ENCODE peak calls at places on chromosomes 12 and 14, in ten cellular contexts. Z is SK-N-SH, X is cardiac muscle cell, M is BE2C, Q is esophagus squamous epithelium, U is OCI-LY7, D is GM10248, O is GM12865, R is coronary artery, S is B cell. P is an unnamed sample.

GRCh38 chr14:28767239-28767850 is 758 bp downstream of the FOXG1 start:
- DNase-seq in Z (no peak), X (no peak), M (no peak), Q (no peak), U (no peak), D (no peak), O (no peak), R (no peak), S (no peak), P (no peak)

GRCh38 chr14:71623939-71624338 is 308.3 kb upstream of the RGS6 start:
- DNase-seq in Z (no peak), X (no peak), M (no peak), Q (no peak), U (no peak), D (no peak), O (no peak), R (no peak), S (no peak), P (no peak)

GRCh38 chr12:52370906-52371608 is 3.8 kb upstream of the KRT85 start:
- DNase-seq in Z (no peak), X (peak; percentile 87), M (no peak), Q (no peak), U (no peak), D (no peak), O (no peak), R (peak; percentile 89), S (no peak), P (no peak)

GRCh38 chr12:16121953-16122352 is 155.5 kb downstream of the SLC15A5 start:
- DNase-seq in Z (no peak), X (no peak), M (no peak), Q (no peak), U (no peak), D (no peak), O (no peak), R (no peak), S (no peak), P (no peak)

GRCh38 chr12:57242329-57242690 is 8.7 kb downstream of the STAC3 start:
- DNase-seq in Z (peak; percentile 64), X (no peak), M (no peak), Q (no peak), U (peak; percentile 47), D (no peak), O (no peak), R (peak; percentile 72), S (no peak), P (no peak)

GRCh38 chr12:102824218-102824835 is 92.7 kb downstream of the PAH start:
- DNase-seq in Z (peak; percentile 5), X (peak; percentile 37), M (no peak), Q (no peak), U (no peak), D (peak; percentile 31), O (peak; percentile 9), R (no peak), S (no peak), P (peak; percentile 40)

GRCh38 chr12:123267991-123268843 is 3.4 kb downstream of the CDK2AP1 start:
- DNase-seq in Z (peak; percentile 85), X (no peak), M (peak; percentile 66), Q (no peak), U (no peak), D (peak; percentile 27), O (no peak), R (no peak), S (no peak), P (no peak)

GRCh38 chr12:15035185-15035584 is 62.3 kb downstream of the PDE6H start:
- DNase-seq in Z (no peak), X (no peak), M (no peak), Q (no peak), U (peak; percentile 10), D (no peak), O (peak; percentile 9), R (no peak), S (no peak), P (no peak)

GRCh38 chr12:26651566-26652188 is 181.3 kb downstream of the ITPR2 start:
- DNase-seq in Z (peak; percentile 75), X (peak; percentile 83), M (peak; percentile 41), Q (no peak), U (peak; percentile 64), D (peak; percentile 37), O (peak; percentile 62), R (no peak), S (no peak), P (peak; percentile 47)

GRCh38 chr12:67651380-67651695 is 2.8 kb downstream of the DYRK2 start:
- DNase-seq in Z (peak; percentile 53), X (peak; percentile 58), M (no peak), Q (no peak), U (peak; percentile 64), D (peak; percentile 37), O (peak; percentile 50), R (no peak), S (no peak), P (peak; percentile 42)

GRCh38 chr12:84856156-84856900 is 56.3 kb downstream of the SLC6A15 start:
- DNase-seq in Z (no peak), X (no peak), M (no peak), Q (no peak), U (no peak), D (no peak), O (no peak), R (no peak), S (no peak), P (no peak)

GRCh38 chr12:126937431-126937830 is 1329.5 kb upstream of the TMEM132C start:
- DNase-seq in Z (no peak), X (no peak), M (no peak), Q (no peak), U (no peak), D (no peak), O (no peak), R (no peak), S (no peak), P (no peak)

GRCh38 chr12:126935435-126935834 is 1331.5 kb upstream of the TMEM132C start:
- DNase-seq in Z (no peak), X (no peak), M (no peak), Q (no peak), U (no peak), D (no peak), O (no peak), R (no peak), S (no peak), P (no peak)

GRCh38 chr12:126932156-126932555 is 1334.8 kb upstream of the TMEM132C start:
- DNase-seq in Z (no peak), X (no peak), M (no peak), Q (no peak), U (no peak), D (no peak), O (no peak), R (no peak), S (no peak), P (no peak)

GRCh38 chr12:126936181-126936851 is 1330.7 kb upstream of the TMEM132C start:
- DNase-seq in Z (no peak), X (no peak), M (no peak), Q (no peak), U (no peak), D (no peak), O (peak; percentile 64), R (no peak), S (no peak), P (no peak)
- TF ChIP-seq CTCF in Z (no peak), X (no peak), M (no peak), Q (no peak), U (no peak), D (no peak), O (no peak), R (no peak), S (no peak), P (no peak)

DNA sequence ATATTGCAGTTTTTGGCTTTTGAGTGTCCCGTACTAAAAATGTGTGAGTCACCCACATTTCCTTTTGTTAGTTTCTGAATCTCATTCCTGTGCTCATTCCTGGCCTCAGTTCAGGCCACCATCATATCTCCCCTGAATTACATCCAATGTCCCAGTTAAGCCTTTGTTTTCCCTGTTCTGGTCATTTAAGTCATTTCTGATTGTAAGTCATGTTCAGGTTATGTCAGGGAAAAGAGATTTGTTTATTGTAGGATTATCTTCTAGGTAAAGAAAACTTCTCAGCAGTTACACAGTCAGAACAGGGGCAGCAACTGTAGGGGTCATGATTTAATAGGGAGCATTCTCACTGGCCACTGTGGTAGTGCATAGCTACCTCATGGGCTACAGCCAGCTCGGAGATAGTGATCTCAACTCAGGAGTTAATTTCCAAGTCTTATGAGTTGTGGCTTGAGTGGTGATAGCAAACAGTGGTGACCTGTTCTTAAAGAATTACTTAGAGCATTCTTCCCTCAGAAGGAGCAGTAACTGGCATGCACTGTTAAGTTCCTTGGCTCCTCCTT is 6.7 kb downstream of the DDX47 start:
- DNase-seq in Z (no peak), X (peak; percentile 87), M (no peak), Q (no peak), U (no peak), D (no peak), O (no peak), R (no peak), S (no peak), P (no peak)
- TF ChIP-seq CTCF in Z (no peak), X (no peak), M (no peak), Q (no peak), U (no peak), D (no peak), O (no peak), R (no peak), S (no peak), P (no peak)

DNA sequence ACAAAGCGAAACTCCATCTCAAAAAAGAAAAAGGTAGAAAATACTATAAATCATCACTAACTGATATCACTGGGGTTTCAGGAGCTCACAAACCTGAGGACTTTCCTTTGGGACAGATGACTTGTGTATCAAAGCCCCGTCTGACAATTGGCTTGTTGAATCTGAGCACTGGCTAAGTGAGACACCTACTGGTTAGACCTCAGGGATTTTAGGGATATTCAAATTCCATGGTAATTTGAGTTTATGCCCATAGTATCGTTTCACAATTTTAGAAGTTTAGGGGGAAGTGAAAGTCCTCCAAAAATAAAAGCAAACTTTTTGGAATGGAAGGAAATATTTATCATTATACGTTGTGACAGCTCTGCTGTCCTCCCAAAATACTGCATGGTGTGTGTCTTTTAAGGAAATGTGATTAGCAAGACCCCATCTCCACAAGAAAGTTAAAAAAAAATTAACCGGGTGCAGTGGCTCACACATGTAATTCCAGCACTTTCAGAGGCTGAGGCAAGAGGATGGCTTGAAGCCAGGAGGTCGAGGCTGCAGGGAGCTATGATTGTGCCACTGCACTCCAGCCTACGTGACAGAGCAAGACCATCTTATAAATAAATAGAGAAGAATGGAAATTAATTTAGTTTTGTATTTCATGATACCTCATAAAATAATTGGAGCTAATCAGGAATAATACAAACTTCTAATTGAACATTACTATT is 49.2 kb downstream of the FBXL14 start:
- DNase-seq in Z (no peak), X (peak; percentile 62), M (no peak), Q (no peak), U (peak; percentile 30), D (no peak), O (no peak), R (no peak), S (no peak), P (no peak)
- TF ChIP-seq CTCF in Z (peak; percentile 43), X (peak; percentile 49), M (peak; percentile 54), Q (peak; percentile 4), U (peak; percentile 74), D (no peak), O (no peak), R (no peak), S (no peak), P (no peak)

GRCh38 chr12:8770499-8770898 is 51.9 kb upstream of the A2ML1 start:
- DNase-seq in Z (no peak), X (no peak), M (no peak), Q (no peak), U (no peak), D (no peak), O (no peak), R (no peak), S (no peak), P (no peak)

GRCh38 chr12:8773456-8773855 is 49.0 kb upstream of the A2ML1 start:
- DNase-seq in Z (no peak), X (no peak), M (peak; percentile 32), Q (no peak), U (no peak), D (no peak), O (no peak), R (no peak), S (no peak), P (no peak)

GRCh38 chr12:8771072-8771471 is 51.3 kb upstream of the A2ML1 start:
- DNase-seq in Z (no peak), X (no peak), M (no peak), Q (no peak), U (no peak), D (no peak), O (no peak), R (no peak), S (no peak), P (no peak)
- TF ChIP-seq CTCF in Z (no peak), X (no peak), M (no peak), Q (no peak), U (no peak), D (no peak), O (no peak), R (no peak), S (no peak), P (no peak)